ENCODE peak calls at places on chromosome 17, in four cellular contexts. Z, O, Q and X are unnamed samples.

GRCh38 chr17:7425756-7426155 is 340 bp downstream of the SPEM2 start:
- DNase-seq in Z (no peak), O (no peak), Q (no peak), X (no peak)

GRCh38 chr17:82929676-82930042 is 89.8 kb upstream of the ZNF750 start:
- DNase-seq in Z (peak; percentile 0), O (peak; percentile 38), Q (no peak), X (no peak)

GRCh38 chr17:78343099-78343432 is 16.8 kb downstream of the SOCS3 start:
- DNase-seq in Z (no peak), O (no peak), Q (no peak), X (no peak)

GRCh38 chr17:57445051-57445450 is 188.7 kb downstream of the MSI2 start:
- DNase-seq in Z (no peak), O (no peak), Q (no peak), X (no peak)

GRCh38 chr17:78910885-78911284 is 7.9 kb upstream of the CEP295NL start:
- DNase-seq in Z (no peak), O (no peak), Q (no peak), X (no peak)

GRCh38 chr17:7307686-7308624 is 527 bp downstream of the EIF5A start:
- DNase-seq in Z (no peak), O (no peak), Q (peak; percentile 47), X (peak; percentile 35)

GRCh38 chr17:59493867-59494266 is 71.5 kb upstream of the DHX40 start:
- DNase-seq in Z (no peak), O (no peak), Q (peak; percentile 5), X (no peak)

GRCh38 chr17:29162909-29163341 is 17.3 kb downstream of the MYO18A start:
- DNase-seq in Z (no peak), O (no peak), Q (no peak), X (no peak)

GRCh38 chr17:6800422-6801027 is 24.5 kb downstream of the FBXO39 start:
- DNase-seq in Z (no peak), O (no peak), Q (no peak), X (no peak)

DNA sequence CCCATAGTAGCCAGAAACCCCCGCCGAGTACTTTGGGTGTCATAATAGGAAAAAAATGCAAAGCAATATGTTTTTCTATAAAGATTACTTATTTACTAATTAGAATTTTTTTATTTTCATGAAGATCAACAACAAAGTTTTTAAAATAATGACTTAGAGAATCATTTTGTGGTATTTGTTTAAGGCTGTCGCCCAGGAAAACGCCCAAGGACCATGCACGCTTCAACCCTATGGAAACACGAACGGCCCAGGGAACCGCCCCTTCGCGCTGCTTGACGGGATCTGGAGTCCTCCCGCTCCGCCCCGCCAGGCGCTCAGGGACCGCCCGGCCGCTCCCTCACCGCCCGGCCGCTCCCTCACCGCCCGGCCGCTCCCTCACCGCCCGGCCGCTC is 408 bp upstream of the KPNA2 start:
- DNase-seq in Z (peak; percentile 86), O (peak; percentile 96), Q (peak; percentile 90), X (peak; percentile 73)
- TF ChIP-seq CTCF in Z (no peak), O (no peak), Q (no peak), X (no peak)

DNA sequence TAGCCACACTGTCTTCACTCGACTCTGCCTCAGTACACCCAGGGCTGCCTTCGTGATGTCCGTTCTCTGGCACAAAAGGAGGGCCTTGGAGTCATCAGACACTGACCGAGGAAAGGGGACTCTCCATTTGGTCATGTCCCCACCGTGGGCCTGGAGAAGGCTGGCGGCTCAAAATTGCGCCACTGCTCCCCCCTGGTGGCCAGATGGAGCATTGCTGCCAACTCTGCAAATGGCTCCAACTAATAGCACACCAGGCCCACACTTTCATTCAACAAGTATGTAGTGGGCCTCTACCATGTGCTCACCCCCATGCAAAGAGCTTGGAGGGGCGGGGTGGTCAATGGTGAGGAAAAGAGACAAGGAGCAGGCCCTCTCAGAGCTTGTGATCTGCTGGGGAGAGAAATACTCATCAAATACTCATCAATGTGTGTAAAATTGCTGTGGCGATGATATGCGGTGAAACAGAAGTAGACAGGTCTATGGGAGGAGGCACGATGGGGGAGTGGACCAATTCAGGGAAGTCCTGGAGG is 5.2 kb upstream of the GRIN2C start:
- DNase-seq in Z (no peak), O (no peak), Q (peak; percentile 89), X (peak; percentile 77)
- TF ChIP-seq CTCF in Z (peak; percentile 98), O (peak; percentile 90), Q (peak; percentile 94), X (peak; percentile 90)

DNA sequence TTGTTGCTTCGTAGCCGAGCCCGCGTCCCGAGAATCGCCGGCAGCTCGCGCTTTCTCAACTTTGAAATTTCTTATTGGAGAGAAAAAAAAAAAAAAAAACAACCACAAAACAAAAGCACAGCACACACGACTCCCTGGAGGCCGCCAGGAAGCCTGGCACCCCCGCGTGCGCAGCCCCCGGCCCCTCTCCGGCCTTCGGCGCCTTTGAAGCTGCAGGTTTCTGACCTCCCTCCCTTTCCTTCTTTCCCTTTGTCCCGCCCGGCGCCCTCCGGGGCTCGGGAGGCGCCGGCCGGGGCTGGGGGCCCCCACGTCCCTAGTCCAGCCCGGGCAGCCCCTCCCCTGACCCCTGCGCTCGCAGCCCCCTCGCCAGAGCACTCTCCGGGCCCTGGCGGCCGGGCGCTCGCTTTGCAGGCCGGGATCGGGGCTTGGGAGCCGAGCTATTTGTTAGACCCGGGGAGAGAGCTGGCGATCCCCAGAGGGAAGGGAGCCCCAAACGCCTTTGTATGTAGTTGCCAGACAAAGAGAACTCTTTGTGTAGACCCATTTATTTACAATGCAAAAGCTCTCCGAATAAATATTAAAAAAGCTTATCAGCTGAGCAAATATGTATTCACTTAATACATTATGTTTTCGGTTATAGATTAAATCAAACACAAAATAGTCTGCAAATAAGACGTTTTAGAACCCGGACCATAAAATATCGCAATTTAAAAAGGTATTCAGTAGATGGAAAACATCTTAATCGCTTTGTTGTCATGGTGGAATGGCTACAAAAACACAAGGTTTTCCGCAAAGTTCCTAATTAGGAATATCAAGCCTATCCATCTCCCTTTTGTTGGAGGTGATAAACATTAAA is 2.3 kb downstream of the BAHCC1 start:
- DNase-seq in Z (no peak), O (no peak), Q (peak; percentile 76), X (peak; percentile 71)
- TF ChIP-seq CTCF in Z (peak; percentile 35), O (no peak), Q (peak; percentile 44), X (peak; percentile 58)

GRCh38 chr17:77182205-77182604 is 41.4 kb downstream of the SEC14L1 start:
- DNase-seq in Z (no peak), O (no peak), Q (no peak), X (no peak)
- TF ChIP-seq CTCF in Z (no peak), O (no peak), Q (no peak), X (no peak)

GRCh38 chr17:81438024-81438664 is 42.9 kb downstream of the BAHCC1 start:
- DNase-seq in Z (no peak), O (no peak), Q (no peak), X (no peak)

GRCh38 chr17:81439926-81440450 is 44.7 kb downstream of the BAHCC1 start:
- DNase-seq in Z (no peak), O (no peak), Q (no peak), X (no peak)

GRCh38 chr17:81442791-81443190 is 47.5 kb downstream of the BAHCC1 start:
- DNase-seq in Z (no peak), O (no peak), Q (no peak), X (no peak)

GRCh38 chr17:81438688-81439087 is 43.4 kb downstream of the BAHCC1 start:
- DNase-seq in Z (no peak), O (no peak), Q (no peak), X (no peak)

GRCh38 chr17:81440511-81441244 is 45.4 kb downstream of the BAHCC1 start:
- DNase-seq in Z (no peak), O (no peak), Q (peak; percentile 74), X (peak; percentile 68)
- TF ChIP-seq CTCF in Z (peak; percentile 76), O (peak; percentile 45), Q (peak; percentile 67), X (peak; percentile 78)

GRCh38 chr17:67801626-67802175 is 23.6 kb upstream of the BPTF start:
- DNase-seq in Z (no peak), O (no peak), Q (no peak), X (no peak)
- TF ChIP-seq CTCF in Z (no peak), O (no peak), Q (no peak), X (no peak)

GRCh38 chr17:15171433-15172047 is 93.6 kb downstream of the PMP22 start:
- DNase-seq in Z (peak; percentile 50), O (no peak), Q (peak; percentile 80), X (peak; percentile 78)
- TF ChIP-seq CTCF in Z (peak; percentile 89), O (peak; percentile 82), Q (peak; percentile 93), X (peak; percentile 91)